ENCODE peak calls at places on chromosomes 4 and X, in six cellular contexts. One of them, this sample, is unnamed.

GRCh38 chrX:43840265-43840664 is 42.0 kb downstream of the MAOB start:
- DNase-seq in PC-3: peak; percentile 63
- DNase-seq in A549: peak; percentile 4
- DNase-seq in ovary: no peak
- DNase-seq in mammary epithelial cell: no peak
- DNase-seq in keratinocyte: no peak
- DNase-seq in this sample: no peak

GRCh38 chr4:146972036-146972435 is 26.4 kb upstream of the TTC29 start:
- DNase-seq in PC-3: no peak
- DNase-seq in A549: no peak
- DNase-seq in ovary: no peak
- DNase-seq in mammary epithelial cell: no peak
- DNase-seq in keratinocyte: no peak
- DNase-seq in this sample: no peak

GRCh38 chr4:12852338-12853307 is 631.5 kb downstream of the RAB28 start:
- DNase-seq in PC-3: peak; percentile 73
- DNase-seq in A549: peak; percentile 61
- DNase-seq in ovary: no peak
- DNase-seq in mammary epithelial cell: peak; percentile 59
- DNase-seq in keratinocyte: peak; percentile 4
- DNase-seq in this sample: no peak

GRCh38 chr4:91984466-91984865 is 319.3 kb upstream of the GRID2 start:
- DNase-seq in PC-3: peak; percentile 46
- DNase-seq in A549: no peak
- DNase-seq in ovary: no peak
- DNase-seq in mammary epithelial cell: no peak
- DNase-seq in keratinocyte: no peak
- DNase-seq in this sample: no peak

GRCh38 chr4:40316782-40317635 is 18.1 kb upstream of the CHRNA9 start:
- DNase-seq in PC-3: peak; percentile 82
- DNase-seq in A549: peak; percentile 88
- DNase-seq in ovary: peak; percentile 52
- DNase-seq in mammary epithelial cell: peak; percentile 88
- DNase-seq in keratinocyte: peak; percentile 64
- DNase-seq in this sample: peak; percentile 60

GRCh38 chr4:44257461-44257860 is 191.1 kb downstream of the KCTD8 start:
- DNase-seq in PC-3: no peak
- DNase-seq in A549: no peak
- DNase-seq in ovary: no peak
- DNase-seq in mammary epithelial cell: no peak
- DNase-seq in keratinocyte: no peak
- DNase-seq in this sample: no peak

GRCh38 chr4:110533940-110534339 is 58.0 kb downstream of the ENPEP start:
- DNase-seq in PC-3: peak; percentile 90
- DNase-seq in A549: peak; percentile 83
- DNase-seq in ovary: no peak
- DNase-seq in mammary epithelial cell: peak; percentile 89
- DNase-seq in keratinocyte: peak; percentile 40
- DNase-seq in this sample: no peak

GRCh38 chrX:10926906-10927305 is 184.2 kb upstream of the HCCS start:
- DNase-seq in PC-3: no peak
- DNase-seq in A549: no peak
- DNase-seq in ovary: no peak
- DNase-seq in mammary epithelial cell: no peak
- DNase-seq in keratinocyte: no peak
- DNase-seq in this sample: no peak

GRCh38 chr4:25457053-25457715 is 80.1 kb downstream of the ANAPC4 start:
- DNase-seq in PC-3: peak; percentile 65
- DNase-seq in A549: no peak
- DNase-seq in ovary: no peak
- DNase-seq in mammary epithelial cell: no peak
- DNase-seq in keratinocyte: no peak
- DNase-seq in this sample: no peak

GRCh38 chrX:112834016-112834855 is 6.4 kb downstream of the AMOT start:
- DNase-seq in PC-3: no peak
- DNase-seq in A549: no peak
- DNase-seq in ovary: no peak
- DNase-seq in mammary epithelial cell: no peak
- DNase-seq in keratinocyte: no peak
- DNase-seq in this sample: no peak

GRCh38 chr4:173871643-173872042 is 341.6 kb upstream of the HAND2 start:
- DNase-seq in PC-3: no peak
- DNase-seq in A549: no peak
- DNase-seq in ovary: no peak
- DNase-seq in mammary epithelial cell: no peak
- DNase-seq in keratinocyte: no peak
- DNase-seq in this sample: no peak

GRCh38 chr4:124722069-124722468 is 9.5 kb upstream of the ANKRD50 start:
- DNase-seq in PC-3: no peak
- DNase-seq in A549: no peak
- DNase-seq in ovary: no peak
- DNase-seq in mammary epithelial cell: peak; percentile 37
- DNase-seq in keratinocyte: no peak
- DNase-seq in this sample: no peak

GRCh38 chrX:104795804-104796203 is 229.8 kb downstream of the IL1RAPL2 start:
- DNase-seq in PC-3: no peak
- DNase-seq in A549: no peak
- DNase-seq in ovary: no peak
- DNase-seq in mammary epithelial cell: no peak
- DNase-seq in keratinocyte: no peak
- DNase-seq in this sample: no peak

GRCh38 chr4:71187399-71188196 is 151.2 kb upstream of the SLC4A4 start:
- DNase-seq in PC-3: peak; percentile 68
- DNase-seq in A549: peak; percentile 58
- DNase-seq in ovary: no peak
- DNase-seq in mammary epithelial cell: peak; percentile 1
- DNase-seq in keratinocyte: no peak
- DNase-seq in this sample: peak; percentile 61

GRCh38 chrX:54891573-54891972 is 29.1 kb upstream of the TRO start:
- DNase-seq in PC-3: peak; percentile 62
- DNase-seq in A549: peak; percentile 26
- DNase-seq in ovary: no peak
- DNase-seq in mammary epithelial cell: peak; percentile 37
- DNase-seq in keratinocyte: no peak
- DNase-seq in this sample: peak; percentile 26

GRCh38 chr4:41465135-41465761 is 72.7 kb upstream of the LIMCH1 start:
- DNase-seq in PC-3: no peak
- DNase-seq in A549: no peak
- DNase-seq in ovary: no peak
- DNase-seq in mammary epithelial cell: no peak
- DNase-seq in keratinocyte: no peak
- DNase-seq in this sample: no peak

GRCh38 chr4:77619408-77619807 is 13.8 kb downstream of the CXCL13 start:
- DNase-seq in PC-3: no peak
- DNase-seq in A549: no peak
- DNase-seq in ovary: no peak
- DNase-seq in mammary epithelial cell: no peak
- DNase-seq in keratinocyte: no peak
- DNase-seq in this sample: peak; percentile 33

GRCh38 chrX:110944793-110945466 is 149.3 kb upstream of the CHRDL1 start:
- DNase-seq in PC-3: no peak
- DNase-seq in A549: no peak
- DNase-seq in ovary: no peak
- DNase-seq in mammary epithelial cell: peak; percentile 69
- DNase-seq in keratinocyte: no peak
- DNase-seq in this sample: peak; percentile 68

DNA sequence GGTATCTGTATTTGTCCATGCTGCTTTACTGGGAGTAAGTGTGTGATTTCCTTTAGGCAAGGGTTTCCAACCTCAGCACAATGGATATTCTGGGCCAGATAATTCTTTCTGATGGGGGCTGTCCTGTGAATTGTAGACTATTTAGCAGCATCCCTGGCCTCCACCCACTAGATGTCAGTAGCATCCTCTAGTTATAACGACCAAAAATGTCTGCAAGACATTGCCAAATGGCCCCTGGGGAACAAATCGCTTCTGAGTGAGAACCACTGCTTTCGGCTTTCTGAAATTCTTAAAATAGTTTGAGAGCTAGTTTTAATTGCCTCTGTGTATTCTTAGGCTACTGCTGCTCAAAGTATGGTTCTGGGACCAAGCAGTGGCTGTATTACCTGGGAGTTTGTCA is 81.2 kb upstream of the GPM6B start:
- DNase-seq in PC-3: peak; percentile 44
- DNase-seq in A549: peak; percentile 2
- DNase-seq in ovary: no peak
- DNase-seq in mammary epithelial cell: peak; percentile 41
- DNase-seq in keratinocyte: no peak
- DNase-seq in this sample: no peak
- TF ChIP-seq CTCF in PC-3: peak; percentile 63
- TF ChIP-seq CTCF in A549: no peak
- TF ChIP-seq CTCF in ovary: no peak
- TF ChIP-seq CTCF in mammary epithelial cell: peak; percentile 62
- TF ChIP-seq CTCF in keratinocyte: peak; percentile 53
- TF ChIP-seq CTCF in this sample: no peak

GRCh38 chr4:113633467-113633866 is 128.1 kb downstream of the CAMK2D start:
- DNase-seq in PC-3: no peak
- DNase-seq in A549: no peak
- DNase-seq in ovary: no peak
- DNase-seq in mammary epithelial cell: no peak
- DNase-seq in keratinocyte: no peak
- DNase-seq in this sample: no peak
- H3K27ac ChIP-seq in PC-3: no peak overlapping the region
- H3K27ac ChIP-seq in A549: peak overlapping the region; percentile 14
- H3K27ac ChIP-seq in ovary: no peak overlapping the region
- H3K27ac ChIP-seq in mammary epithelial cell: no peak overlapping the region
- H3K27ac ChIP-seq in keratinocyte: no peak overlapping the region
- H3K27ac ChIP-seq in this sample: no peak overlapping the region

GRCh38 chrX:9605484-9605883 is 140.6 kb downstream of the TBL1X start:
- DNase-seq in PC-3: no peak
- DNase-seq in A549: no peak
- DNase-seq in ovary: no peak
- DNase-seq in mammary epithelial cell: no peak
- DNase-seq in keratinocyte: no peak
- DNase-seq in this sample: no peak
- H3K4me1 ChIP-seq in PC-3: peaks cover 2% of the 10 kb centered on the region
- H3K4me1 ChIP-seq in A549: peaks cover under 1% of the 10 kb centered on the region
- H3K4me1 ChIP-seq in ovary: peaks cover 2% of the 10 kb centered on the region
- H3K4me1 ChIP-seq in mammary epithelial cell: no peaks in the 10 kb centered on the region
- H3K4me1 ChIP-seq in keratinocyte: no peaks in the 10 kb centered on the region
- H3K4me1 ChIP-seq in this sample: no peaks in the 10 kb centered on the region

GRCh38 chrX:153924149-153924861 is 1.8 kb downstream of the ARHGAP4 start:
- DNase-seq in PC-3: peak; percentile 42
- DNase-seq in A549: peak; percentile 65
- DNase-seq in ovary: no peak
- DNase-seq in mammary epithelial cell: peak; percentile 10
- DNase-seq in keratinocyte: no peak
- DNase-seq in this sample: no peak
- TF ChIP-seq CTCF in PC-3: peak; percentile 35
- TF ChIP-seq CTCF in A549: no peak
- TF ChIP-seq CTCF in ovary: no peak
- TF ChIP-seq CTCF in mammary epithelial cell: peak; percentile 47
- TF ChIP-seq CTCF in keratinocyte: peak; percentile 3
- TF ChIP-seq CTCF in this sample: no peak

DNA sequence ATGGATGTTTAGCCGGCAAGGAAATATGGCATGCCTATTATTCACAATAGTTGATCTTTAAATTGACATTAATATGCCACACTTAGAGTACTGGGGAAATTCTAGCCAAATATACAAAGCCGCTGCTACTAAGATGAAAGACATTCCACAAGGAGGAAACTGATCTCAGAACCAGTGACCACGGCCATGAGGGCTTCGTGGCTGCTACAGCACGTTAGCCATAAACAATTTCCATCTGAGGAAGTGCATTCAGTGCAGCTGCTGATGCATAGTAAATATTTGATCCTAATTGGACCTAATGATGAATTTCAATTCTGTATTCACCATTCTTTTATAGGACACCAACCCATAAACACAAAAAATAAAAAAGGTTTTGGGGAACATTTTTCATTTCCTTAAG is 59.1 kb downstream of the SORBS2 start:
- DNase-seq in PC-3: no peak
- DNase-seq in A549: no peak
- DNase-seq in ovary: no peak
- DNase-seq in mammary epithelial cell: no peak
- DNase-seq in keratinocyte: no peak
- DNase-seq in this sample: no peak
- H3K27ac ChIP-seq in PC-3: no peak overlapping the region
- H3K27ac ChIP-seq in A549: no peak overlapping the region
- H3K27ac ChIP-seq in ovary: no peak overlapping the region
- H3K27ac ChIP-seq in mammary epithelial cell: no peak overlapping the region
- H3K27ac ChIP-seq in keratinocyte: no peak overlapping the region
- H3K27ac ChIP-seq in this sample: no peak overlapping the region

GRCh38 chr4:772776-773175 is 53.2 kb downstream of the CPLX1 start:
- DNase-seq in PC-3: no peak
- DNase-seq in A549: no peak
- DNase-seq in ovary: no peak
- DNase-seq in mammary epithelial cell: no peak
- DNase-seq in keratinocyte: no peak
- DNase-seq in this sample: no peak
- H3K4me1 ChIP-seq in PC-3: no peaks in the 10 kb centered on the region
- H3K4me1 ChIP-seq in A549: no peaks in the 10 kb centered on the region
- H3K4me1 ChIP-seq in ovary: peaks cover 16% of the 10 kb centered on the region
- H3K4me1 ChIP-seq in mammary epithelial cell: no peaks in the 10 kb centered on the region
- H3K4me1 ChIP-seq in keratinocyte: no peaks in the 10 kb centered on the region
- H3K4me1 ChIP-seq in this sample: peaks cover 2% of the 10 kb centered on the region